ENCODE peak calls at places on chromosome 14, in nine cellular contexts. N is GM13977, K is glutamatergic neuron, G is GM12878, L is natural killer cell, T is cardiac fibroblast, H is left ventricle myocardium inferior, U is choroid plexus epithelial cell, Z is mucosa of descending colon. X is an unnamed sample.

GRCh38 chr14:78022059-78022458 is 148.1 kb upstream of the NRXN3 start:
- DNase-seq in N (peak; percentile 62), K (peak; percentile 90), G (peak; percentile 25), L (peak; percentile 26), T (peak; percentile 36), H (peak; percentile 22), U (peak; percentile 61), Z (no peak), X (no peak)

GRCh38 chr14:50957296-50957695 is 13.0 kb upstream of the PYGL start:
- DNase-seq in N (no peak), K (no peak), G (no peak), L (no peak), T (peak; percentile 68), H (no peak), U (peak; percentile 82), Z (no peak), X (no peak)

GRCh38 chr14:73286598-73286997 is 49.3 kb downstream of the PAPLN start:
- DNase-seq in N (no peak), K (no peak), G (no peak), L (no peak), T (no peak), H (no peak), U (no peak), Z (no peak), X (no peak)

GRCh38 chr14:104650057-104650980 is 39.1 kb upstream of the INF2 start:
- DNase-seq in N (peak; percentile 92), K (peak; percentile 88), G (no peak), L (peak; percentile 63), T (peak; percentile 58), H (peak; percentile 70), U (peak; percentile 52), Z (no peak), X (peak; percentile 27)

GRCh38 chr14:51419685-51420084 is 179.6 kb downstream of the TMX1 start:
- DNase-seq in N (no peak), K (no peak), G (no peak), L (peak; percentile 19), T (no peak), H (no peak), U (no peak), Z (no peak), X (no peak)

GRCh38 chr14:100640481-100641273 is 53.5 kb upstream of the BEGAIN start:
- DNase-seq in N (peak; percentile 68), K (no peak), G (peak; percentile 37), L (peak; percentile 84), T (no peak), H (no peak), U (peak; percentile 88), Z (peak; percentile 73), X (no peak)

GRCh38 chr14:63993992-63994391 is 141.2 kb downstream of the SYNE2 start:
- DNase-seq in N (no peak), K (no peak), G (no peak), L (no peak), T (peak; percentile 7), H (no peak), U (peak; percentile 16), Z (no peak), X (no peak)

GRCh38 chr14:101781240-101782061 is 19.9 kb downstream of the PPP2R5C start:
- DNase-seq in N (peak; percentile 44), K (peak; percentile 53), G (no peak), L (no peak), T (no peak), H (no peak), U (no peak), Z (peak; percentile 56), X (peak; percentile 83)

GRCh38 chr14:99733551-99734405 is 49.7 kb downstream of the CYP46A1 start:
- DNase-seq in N (no peak), K (peak; percentile 19), G (no peak), L (no peak), T (no peak), H (peak; percentile 46), U (no peak), Z (peak; percentile 52), X (peak; percentile 62)

GRCh38 chr14:61260939-61261776 is 20.0 kb downstream of the TMEM30B start:
- DNase-seq in N (no peak), K (no peak), G (no peak), L (no peak), T (no peak), H (no peak), U (peak; percentile 74), Z (no peak), X (no peak)

GRCh38 chr14:65949711-65950516 is 536.3 kb upstream of the CCDC196 start:
- DNase-seq in N (peak; percentile 34), K (no peak), G (no peak), L (no peak), T (peak; percentile 27), H (peak; percentile 54), U (peak; percentile 47), Z (no peak), X (no peak)

GRCh38 chr14:49993565-49993964 is 100.7 kb downstream of the ARF6 start:
- DNase-seq in N (no peak), K (no peak), G (peak; percentile 27), L (no peak), T (no peak), H (no peak), U (no peak), Z (no peak), X (no peak)

DNA sequence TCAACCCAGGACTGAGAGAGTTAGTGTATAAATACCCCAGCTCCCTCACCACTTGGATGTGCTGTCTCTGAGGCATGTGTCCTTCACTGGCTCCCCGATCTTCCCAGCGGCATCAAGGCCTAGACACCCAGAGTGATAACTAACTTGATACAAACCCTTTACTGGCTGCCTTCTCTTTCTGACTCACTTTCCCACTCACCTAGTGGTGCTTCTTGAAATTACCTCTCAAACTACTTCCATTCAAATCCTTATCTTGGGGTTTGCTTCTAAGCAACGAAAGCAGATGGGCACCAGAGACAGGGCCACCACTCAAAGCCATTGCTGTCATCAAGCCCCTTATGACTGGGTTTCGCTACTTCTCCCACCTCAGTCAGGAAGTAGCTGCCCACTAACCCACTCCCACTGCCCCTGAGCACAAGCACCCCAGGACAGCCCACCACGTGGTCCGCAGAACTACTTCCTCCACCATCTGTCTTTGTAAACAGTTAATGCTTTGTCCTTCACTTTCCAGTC is 17.2 kb downstream of the ZFP36L1 start:
- DNase-seq in N (no peak), K (peak; percentile 2), G (no peak), L (no peak), T (no peak), H (no peak), U (no peak), Z (no peak), X (no peak)
- TF ChIP-seq CTCF in N (peak; percentile 32), K (peak; percentile 29), G (no peak), L (no peak), T (peak; percentile 17), H (no peak), U (peak; percentile 1), Z (no peak), X (peak; percentile 7)

DNA sequence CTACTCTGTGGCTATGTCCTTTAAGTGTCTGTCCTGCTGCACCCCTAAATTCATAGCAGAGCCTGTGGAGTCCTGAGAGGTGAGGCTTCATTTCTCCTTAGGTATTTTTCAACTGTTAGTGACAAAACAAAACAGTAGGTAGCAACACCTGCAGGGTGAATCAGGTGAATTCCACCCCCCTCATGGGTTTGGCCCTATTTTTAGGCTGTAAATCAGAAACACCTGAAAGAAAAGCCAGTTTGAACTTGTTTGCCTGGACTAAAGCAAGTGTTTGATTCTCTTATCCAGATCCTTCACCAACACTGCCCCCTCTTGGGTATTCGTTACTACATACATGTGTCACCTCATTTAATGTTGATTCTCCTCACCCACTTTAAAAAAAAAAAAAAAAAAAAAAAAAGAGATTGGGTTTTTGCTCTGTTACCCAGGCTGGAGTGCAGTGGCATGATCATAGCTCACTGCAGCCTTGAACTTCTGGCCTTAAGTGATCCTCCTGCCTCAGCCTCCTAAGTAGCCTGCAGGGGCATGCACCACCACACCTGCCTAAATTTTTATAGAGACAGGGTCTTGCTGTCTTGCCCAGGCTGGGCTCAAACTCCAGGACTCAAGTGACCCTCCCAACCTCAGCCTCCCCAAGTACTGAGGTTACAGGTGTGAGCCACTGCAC is 10.3 kb downstream of the TBPL2 start:
- DNase-seq in N (peak; percentile 71), K (no peak), G (no peak), L (no peak), T (peak; percentile 83), H (no peak), U (peak; percentile 92), Z (no peak), X (no peak)
- TF ChIP-seq CTCF in N (peak; percentile 43), K (peak; percentile 30), G (peak; percentile 34), L (peak; percentile 28), T (peak; percentile 44), H (peak; percentile 57), U (peak; percentile 65), Z (no peak), X (no peak)

DNA sequence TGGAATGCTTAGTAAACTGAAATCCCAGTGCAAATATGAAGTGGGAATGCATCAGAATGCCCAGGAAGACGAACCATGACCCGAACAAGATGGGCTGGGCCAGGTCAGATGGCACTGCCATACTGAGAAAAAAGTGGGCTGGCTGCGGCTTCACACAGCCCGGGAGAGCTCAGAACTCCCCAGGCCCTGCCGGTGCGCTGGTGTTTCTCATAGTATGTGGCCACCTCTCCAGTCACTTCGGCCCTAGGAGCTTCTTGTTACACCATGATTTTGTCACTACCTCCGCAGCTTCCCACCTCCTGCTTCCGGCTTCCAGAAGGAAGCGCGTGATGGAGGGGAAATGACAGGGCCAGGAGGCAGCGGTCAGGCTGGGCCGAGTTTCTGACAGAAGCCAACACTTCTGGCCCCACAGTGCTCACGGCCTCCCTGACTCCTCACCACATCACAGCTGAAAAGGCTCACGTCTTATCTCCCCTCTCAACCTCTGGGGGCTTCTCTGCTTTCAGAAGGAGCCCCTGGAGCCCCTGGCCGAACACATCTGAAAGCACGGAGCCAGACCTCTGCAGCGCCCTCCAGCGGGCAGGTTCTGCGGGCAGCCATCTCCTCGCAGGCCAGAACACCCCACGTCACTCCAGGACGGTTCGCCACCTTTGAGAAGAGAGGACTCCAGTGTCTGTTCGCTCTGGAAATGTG is 30.7 kb downstream of the DAD1 start:
- DNase-seq in N (no peak), K (peak; percentile 41), G (no peak), L (peak; percentile 61), T (no peak), H (no peak), U (no peak), Z (peak; percentile 78), X (no peak)
- TF ChIP-seq CTCF in N (no peak), K (no peak), G (peak; percentile 72), L (peak; percentile 50), T (peak; percentile 37), H (no peak), U (peak; percentile 40), Z (no peak), X (peak; percentile 16)

DNA sequence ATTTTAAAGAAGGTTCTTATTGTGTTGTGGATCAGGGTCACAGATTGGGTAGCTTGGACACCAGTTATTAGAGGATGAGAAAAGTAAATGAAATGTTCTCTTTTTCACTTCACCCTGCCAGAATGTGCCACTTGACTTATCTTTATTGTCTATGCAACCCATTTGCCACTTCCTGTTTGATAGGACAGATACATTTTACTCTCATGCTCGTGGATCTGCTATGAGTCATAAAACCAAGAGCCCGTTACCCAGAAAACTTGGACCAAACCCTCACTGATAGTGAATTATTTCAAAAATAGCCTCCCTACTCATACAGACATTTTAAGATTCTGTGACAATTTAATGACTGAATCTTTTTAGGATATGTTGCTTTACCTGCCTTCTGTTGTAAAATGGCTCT is 1.8 kb downstream of the ISCA2 start:
- DNase-seq in N (no peak), K (no peak), G (no peak), L (no peak), T (peak; percentile 21), H (no peak), U (no peak), Z (no peak), X (no peak)
- TF ChIP-seq CTCF in N (no peak), K (no peak), G (no peak), L (no peak), T (no peak), H (no peak), U (no peak), Z (no peak), X (no peak)

GRCh38 chr14:76514599-76514998 is 138.7 kb downstream of the ESRRB start:
- DNase-seq in N (peak; percentile 60), K (no peak), G (no peak), L (no peak), T (peak; percentile 5), H (no peak), U (peak; percentile 11), Z (no peak), X (no peak)
- TF ChIP-seq CTCF in N (peak; percentile 55), K (no peak), G (peak; percentile 27), L (no peak), T (no peak), H (no peak), U (peak; percentile 19), Z (no peak), X (no peak)

X was measured in left lung.